ENCODE peak calls at places on chromosomes 1 and 21, in five cellular contexts. I is GM12892, D is K562, Q is SK-N-SH, E is HepG2. W is an unnamed sample.
A peak's percentile ranks its signal among the peaks of the same experiment; 100 is the strongest.

GRCh38 chr1:39758556-39759435 is 12.4 kb downstream of the OXCT2 start:
- DNase-seq in E (no peak), Q (no peak), D (no peak), I (no peak), W (no peak)

GRCh38 chr1:179952181-179952580 is 2.4 kb upstream of the CEP350 start:
- DNase-seq in E (no peak), D (no peak), Q (no peak), I (no peak), W (no peak)

GRCh38 chr1:52792002-52792401 is 50.6 kb upstream of the ZYG11A start:
- DNase-seq in D (no peak), Q (no peak), E (no peak), I (no peak), W (no peak)

GRCh38 chr1:9714257-9714718 is 62.8 kb downstream of the PIK3CD start:
- DNase-seq in I (no peak), D (peak; percentile 70), E (no peak), Q (no peak), W (no peak)

GRCh38 chr1:71087060-71087459 is 6.2 kb upstream of the ZRANB2 start:
- DNase-seq in I (no peak), D (no peak), Q (no peak), E (no peak), W (no peak)

GRCh38 chr1:224495861-224496260 is 61.3 kb upstream of the WDR26 start:
- DNase-seq in I (no peak), D (no peak), E (no peak), Q (no peak), W (no peak)

GRCh38 chr1:64393790-64394189 is 76.1 kb upstream of the CACHD1 start:
- DNase-seq in D (no peak), Q (no peak), E (no peak), I (no peak), W (no peak)

GRCh38 chr1:22290611-22291010 is 147.7 kb upstream of the WNT4 start:
- DNase-seq in I (no peak), D (no peak), E (no peak), Q (no peak), W (no peak)

GRCh38 chr1:205003358-205004145 is 39.5 kb upstream of the CNTN2 start:
- DNase-seq in I (no peak), D (no peak), Q (peak; percentile 63), E (no peak), W (no peak)

GRCh38 chr1:13749543-13750307 is 49.7 kb downstream of the PRDM2 start:
- DNase-seq in I (no peak), D (peak; percentile 78), E (peak; percentile 15), Q (no peak), W (peak; percentile 16)

GRCh38 chr1:88060112-88060673 is 623.9 kb upstream of the PKN2 start:
- DNase-seq in Q (no peak), I (no peak), D (no peak), E (no peak), W (no peak)

GRCh38 chr1:14037101-14037807 is 337.3 kb downstream of the PRDM2 start:
- DNase-seq in I (no peak), D (no peak), E (no peak), Q (no peak), W (no peak)

GRCh38 chr1:99680258-99680657 is 34.3 kb downstream of the PALMD start:
- DNase-seq in I (no peak), D (no peak), Q (no peak), E (no peak), W (no peak)

GRCh38 chr1:185016880-185017279 is 28.5 kb upstream of the RNF2 start:
- DNase-seq in Q (no peak), E (no peak), I (no peak), D (no peak), W (no peak)

GRCh38 chr21:41956926-41957729 is 3.3 kb upstream of the C2CD2 start:
- DNase-seq in Q (no peak), I (no peak), D (peak; percentile 75), E (no peak), W (no peak)

GRCh38 chr1:165075725-165076370 is 280.7 kb downstream of the LMX1A start:
- DNase-seq in Q (peak; percentile 50), E (peak; percentile 18), D (peak; percentile 25), I (no peak), W (no peak)

GRCh38 chr1:72547412-72547811 is 265.1 kb upstream of the NEGR1 start:
- DNase-seq in I (no peak), E (no peak), D (no peak), Q (no peak), W (no peak)

DNA sequence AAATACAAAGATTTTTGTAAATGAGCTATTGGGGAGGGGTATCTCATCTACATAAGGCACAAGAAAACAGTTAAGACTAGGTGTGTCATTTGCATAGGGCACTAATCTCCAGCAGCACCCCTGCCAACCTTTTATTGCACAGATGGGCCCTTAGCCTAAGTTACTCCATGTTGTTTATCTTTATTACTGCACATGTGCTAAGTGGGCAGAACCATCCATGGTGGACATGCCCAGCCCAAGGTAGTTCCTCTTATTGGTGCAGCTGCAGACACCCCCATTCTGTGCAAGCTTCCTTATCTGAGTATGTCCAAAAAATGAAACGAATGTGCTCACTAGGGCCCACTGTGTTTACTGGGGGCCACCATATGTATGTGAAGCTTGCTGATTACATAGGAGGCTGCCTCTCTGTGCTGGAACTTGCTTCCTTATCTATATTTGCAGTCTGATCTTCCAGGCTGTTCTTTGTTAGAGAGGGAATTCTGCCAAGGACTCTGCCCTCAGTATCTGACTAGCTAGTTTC is 77.3 kb upstream of the NEK7 start:
- DNase-seq in I (no peak), Q (no peak), E (no peak), D (peak; percentile 68), W (no peak)
- TF ChIP-seq TAF1 in I (no peak), Q (no peak), E (no peak), D (no peak), W (no peak)

DNA sequence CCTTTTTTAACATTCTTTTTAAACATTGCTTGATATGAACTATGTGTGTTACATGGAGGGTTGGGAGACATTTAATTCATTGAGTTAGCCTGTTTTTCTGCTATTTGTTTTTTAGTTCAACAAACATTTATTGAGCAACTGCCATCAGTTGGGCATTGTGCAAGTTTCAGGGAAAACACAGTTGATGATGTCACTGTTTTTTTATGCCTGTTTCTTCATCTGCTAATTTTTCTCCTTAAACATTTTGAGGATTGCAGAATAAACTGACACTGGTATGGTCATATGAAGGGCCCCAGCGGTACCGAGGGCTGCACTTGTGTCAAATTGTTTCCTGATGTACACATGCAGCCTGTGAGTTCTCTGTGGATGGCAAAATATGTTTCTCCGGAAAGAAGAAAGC is 253.0 kb downstream of the FGGY start:
- DNase-seq in Q (no peak), I (no peak), E (peak; percentile 50), D (no peak), W (no peak)
- TF ChIP-seq TAF1 in Q (no peak), I (no peak), E (no peak), D (no peak), W (no peak)

GRCh38 chr1:32743380-32744062 is 41.0 kb upstream of the SYNC start:
- DNase-seq in E (no peak), I (no peak), D (no peak), Q (no peak), W (no peak)
- TF ChIP-seq TAF1 in E (no peak), I (no peak), D (no peak), Q (no peak), W (no peak)

DNA sequence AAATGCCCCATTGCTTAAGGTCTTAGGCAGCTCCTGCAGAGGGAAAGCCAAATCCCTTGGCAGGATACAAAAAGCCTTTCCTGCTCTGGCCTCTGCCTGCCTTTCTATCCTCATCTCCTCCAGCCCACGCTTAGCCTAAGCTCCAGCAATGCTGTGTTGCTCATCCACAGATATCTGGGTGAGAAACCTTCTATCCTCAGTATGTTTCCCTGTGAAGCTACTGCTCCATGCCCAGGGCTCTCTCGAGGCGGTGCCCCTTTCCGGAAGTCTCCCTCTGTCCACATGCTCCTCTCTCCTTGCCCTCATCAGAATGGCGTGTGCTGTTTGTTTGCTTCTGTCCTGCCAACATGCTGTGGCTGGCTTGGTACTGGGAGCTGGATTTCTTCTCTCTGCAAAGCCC is 37.1 kb upstream of the CCSAP start:
- DNase-seq in Q (no peak), I (no peak), E (no peak), D (no peak), W (no peak)
- TF ChIP-seq TAF1 in Q (no peak), I (no peak), E (no peak), D (no peak), W (no peak)

GRCh38 chr1:34787461-34788420 is 5.1 kb upstream of the GJA4 start:
- DNase-seq in I (no peak), D (peak; percentile 63), E (peak; percentile 40), Q (no peak), W (no peak)

GRCh38 chr1:34786521-34787325 is 5.7 kb downstream of the GJB3 start:
- DNase-seq in Q (peak; percentile 86), E (peak; percentile 54), I (peak; percentile 67), D (peak; percentile 81), W (peak; percentile 71)

GRCh38 chr1:34784751-34785221 is 3.8 kb downstream of the GJB3 start:
- DNase-seq in E (no peak), D (no peak), Q (no peak), I (no peak), W (no peak)

GRCh38 chr1:34785231-34785874 is 4.3 kb downstream of the GJB3 start:
- DNase-seq in D (no peak), E (no peak), Q (no peak), I (no peak), W (no peak)

DNA sequence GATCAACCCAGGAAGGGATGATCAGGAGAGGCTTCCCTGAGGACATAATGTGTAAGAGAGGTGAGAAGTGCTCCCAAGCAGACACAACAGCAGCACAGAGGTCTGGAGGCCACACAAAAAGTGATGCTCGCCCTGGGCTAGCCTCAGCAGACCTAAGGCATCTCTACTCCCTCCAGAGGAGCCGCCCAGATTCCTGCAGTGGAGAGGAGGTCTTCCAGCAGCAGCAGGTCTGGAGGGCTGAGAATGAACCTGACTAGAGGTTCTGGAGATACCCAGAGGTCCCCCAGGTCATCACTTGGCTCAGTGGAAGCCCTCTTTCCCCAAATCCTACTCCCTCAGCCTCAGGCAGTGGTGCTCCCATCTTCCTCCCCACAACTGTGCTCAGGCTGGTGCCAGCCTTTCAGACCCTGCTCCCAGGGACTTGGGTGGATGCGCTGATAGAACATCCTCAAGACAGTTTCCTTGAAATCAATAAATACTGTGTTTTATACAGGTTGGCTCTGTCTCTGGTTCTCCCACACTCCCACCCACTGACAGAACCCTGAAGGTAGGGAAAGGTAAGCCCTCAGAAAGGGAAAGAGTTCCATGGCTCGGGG is 5.0 kb downstream of the GJB3 start:
- DNase-seq in E (no peak), D (no peak), Q (no peak), I (no peak), W (no peak)
- TF ChIP-seq TAF1 in E (no peak), D (no peak), Q (no peak), I (no peak), W (no peak)

DNA sequence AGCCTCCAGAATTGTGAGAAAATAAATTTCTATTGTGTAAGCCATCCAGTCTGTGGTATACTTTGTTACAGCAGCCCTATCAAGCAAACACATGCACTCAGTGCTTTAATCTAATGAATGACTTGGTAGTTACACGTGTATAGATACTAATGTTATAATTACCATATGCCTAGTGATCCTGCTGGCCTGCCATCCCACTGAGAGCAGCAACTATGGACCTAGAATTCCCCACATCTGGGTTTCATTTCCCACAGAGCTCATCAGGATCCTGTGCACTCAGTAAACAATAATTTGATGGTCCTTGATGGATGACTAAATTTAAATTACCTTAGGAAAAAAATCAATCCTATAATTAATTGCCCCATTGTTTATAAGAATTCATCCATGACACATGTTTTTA is 86.5 kb upstream of the RGS1 start:
- DNase-seq in D (no peak), Q (peak; percentile 63), I (no peak), E (no peak), W (no peak)
- TF ChIP-seq TAF1 in D (no peak), Q (no peak), I (no peak), E (no peak), W (no peak)